ENCODE peak calls at places on chromosome X, in six cellular contexts. Q, O, D, B, G and L are unnamed samples.

GRCh38 chrX:155745792-155746191 is 133.0 kb upstream of the TMLHE start:
- DNase-seq in Q (no peak), G (peak; percentile 66), D (no peak), B (no peak), O (no peak), L (no peak)

GRCh38 chrX:105636667-105637066 is 185.7 kb upstream of the NRK start:
- DNase-seq in Q (no peak), O (no peak), D (no peak), G (no peak), B (no peak), L (no peak)

GRCh38 chrX:1529756-1530155 is 7.2 kb downstream of the P2RY8 start:
- DNase-seq in G (no peak), D (no peak), B (no peak), O (no peak), Q (no peak), L (no peak)

GRCh38 chrX:32852203-32852602 is 359.1 kb downstream of the DMD start:
- DNase-seq in Q (no peak), B (no peak), O (no peak), G (no peak), D (no peak), L (no peak)

GRCh38 chrX:110346681-110347080 is 12.0 kb upstream of the RTL9 start:
- DNase-seq in B (no peak), O (no peak), Q (no peak), D (no peak), G (no peak), L (no peak)

GRCh38 chrX:42602136-42602535 is 175.8 kb downstream of the PPP1R2C start:
- DNase-seq in G (no peak), B (no peak), Q (no peak), D (no peak), O (no peak), L (no peak)

GRCh38 chrX:104039689-104040505 is at the start of gene H2BW2:
- DNase-seq in G (no peak), O (no peak), D (no peak), Q (peak; percentile 65), B (no peak), L (no peak)

GRCh38 chrX:9339603-9340569 is 125.0 kb upstream of the TBL1X start:
- DNase-seq in G (peak; percentile 22), Q (peak; percentile 83), O (peak; percentile 71), B (no peak), D (no peak), L (no peak)

GRCh38 chrX:14028473-14028872 is 1.2 kb downstream of the GEMIN8 start:
- DNase-seq in O (no peak), G (no peak), D (no peak), Q (no peak), B (no peak), L (no peak)

GRCh38 chrX:41667631-41668030 is 21.1 kb upstream of the GPR34 start:
- DNase-seq in D (no peak), B (no peak), Q (no peak), G (no peak), O (no peak), L (no peak)

GRCh38 chrX:1106478-1107210 is 105.8 kb downstream of the CRLF2 start:
- DNase-seq in Q (no peak), O (no peak), B (no peak), G (no peak), D (no peak), L (no peak)

GRCh38 chrX:24145340-24146186 is 4.0 kb upstream of the ZFX start:
- DNase-seq in D (peak; percentile 42), O (no peak), Q (no peak), G (no peak), B (no peak), L (no peak)

GRCh38 chrX:104166735-104167436 is 633 bp downstream of the FAM199X start:
- DNase-seq in O (peak; percentile 64), G (no peak), D (peak; percentile 38), B (no peak), Q (no peak), L (no peak)

GRCh38 chrX:37813570-37813969 is 33.7 kb downstream of the CYBB start:
- DNase-seq in Q (no peak), O (no peak), D (no peak), G (no peak), B (no peak), L (no peak)

GRCh38 chrX:68847172-68847571 is 18.4 kb downstream of the EFNB1 start:
- DNase-seq in D (no peak), Q (no peak), G (no peak), O (no peak), B (no peak), L (no peak)

GRCh38 chrX:19566359-19567141 is 51.2 kb upstream of the MAP3K15 start:
- DNase-seq in Q (no peak), D (peak; percentile 17), O (no peak), B (no peak), G (peak; percentile 14), L (no peak)
- TF ChIP-seq POLR2AphosphoS5 in Q (no peak), D (no peak), O (no peak), B (no peak), G (no peak), L (no peak)

GRCh38 chrX:154353172-154353843 is 21.1 kb downstream of the FLNA start:
- DNase-seq in Q (no peak), G (no peak), B (no peak), D (no peak), O (peak; percentile 63), L (no peak)

GRCh38 chrX:154354013-154354412 is 20.4 kb downstream of the FLNA start:
- DNase-seq in G (no peak), Q (no peak), O (peak; percentile 70), D (no peak), B (no peak), L (no peak)

GRCh38 chrX:154355094-154355775 is 19.2 kb downstream of the FLNA start:
- DNase-seq in G (no peak), D (no peak), O (no peak), B (no peak), Q (no peak), L (no peak)

GRCh38 chrX:154355776-154356140 is 18.7 kb downstream of the FLNA start:
- DNase-seq in Q (no peak), O (no peak), D (no peak), G (no peak), B (no peak), L (no peak)

GRCh38 chrX:154354516-154354915 is 19.9 kb downstream of the FLNA start:
- DNase-seq in O (no peak), D (no peak), G (no peak), B (no peak), Q (no peak), L (no peak)
- TF ChIP-seq POLR2AphosphoS5 in O (no peak), D (no peak), G (no peak), B (no peak), Q (no peak), L (no peak)

GRCh38 chrX:30649859-30650258 is 3.4 kb upstream of the GK start:
- DNase-seq in Q (no peak), G (no peak), B (no peak), O (no peak), D (no peak), L (no peak)

GRCh38 chrX:30657542-30658238 is 4.5 kb downstream of the GK start:
- DNase-seq in O (no peak), D (no peak), Q (no peak), B (no peak), G (no peak), L (no peak)

GRCh38 chrX:30654989-30655607 is 1.9 kb downstream of the GK start:
- DNase-seq in B (no peak), Q (no peak), D (no peak), O (no peak), G (no peak), L (no peak)

GRCh38 chrX:30653415-30654131 is at the start of gene GK:
- DNase-seq in G (peak; percentile 19), Q (peak; percentile 91), B (no peak), O (peak; percentile 64), D (peak; percentile 48), L (no peak)

GRCh38 chrX:30652527-30653414 is 452 bp upstream of the GK start:
- DNase-seq in Q (peak; percentile 98), B (no peak), O (peak; percentile 97), G (peak; percentile 95), D (peak; percentile 93), L (peak; percentile 36)
- TF ChIP-seq POLR2AphosphoS5 in Q (peak; percentile 80), B (no peak), O (peak; percentile 63), G (peak; percentile 75), D (no peak), L (peak; percentile 48)

DNA sequence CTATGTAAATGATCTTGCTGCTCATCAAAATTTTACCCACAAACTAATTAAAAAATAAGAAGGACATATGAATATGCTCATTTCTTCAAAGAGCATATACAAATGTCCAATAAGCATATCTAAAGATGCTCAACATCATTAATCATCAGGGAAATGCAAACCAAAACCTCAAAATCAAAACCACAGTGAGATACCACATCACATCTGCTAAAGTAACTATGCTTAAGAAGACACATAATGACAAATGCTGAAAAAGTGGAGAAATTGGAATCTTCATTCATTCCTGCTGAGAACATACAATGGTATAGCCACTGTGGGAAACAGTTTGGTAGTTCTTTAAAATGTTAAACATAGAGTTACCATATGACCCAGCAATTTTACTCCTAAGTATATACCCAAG is 81.9 kb downstream of the AFF2 start:
- DNase-seq in G (no peak), D (no peak), Q (no peak), O (no peak), B (no peak), L (no peak)
- TF ChIP-seq POLR2AphosphoS5 in G (no peak), D (no peak), Q (no peak), O (no peak), B (no peak), L (no peak)

GRCh38 chrX:72314242-72314641 is 8.5 kb upstream of the CITED1 start:
- DNase-seq in O (no peak), Q (no peak), D (no peak), G (no peak), B (no peak), L (no peak)

GRCh38 chrX:72314881-72315280 is 9.2 kb upstream of the CITED1 start:
- DNase-seq in D (no peak), O (no peak), G (no peak), Q (no peak), B (no peak), L (no peak)

GRCh38 chrX:72313757-72314156 is 8.0 kb upstream of the CITED1 start:
- DNase-seq in B (no peak), G (no peak), O (no peak), Q (no peak), D (no peak), L (no peak)

GRCh38 chrX:72317139-72317538 is 11.4 kb upstream of the CITED1 start:
- DNase-seq in O (no peak), Q (no peak), B (no peak), D (no peak), G (no peak), L (no peak)

GRCh38 chrX:72316408-72317079 is 10.8 kb upstream of the CITED1 start:
- DNase-seq in D (no peak), G (no peak), B (no peak), Q (no peak), O (no peak), L (no peak)
- TF ChIP-seq POLR2AphosphoS5 in D (no peak), G (no peak), B (no peak), Q (no peak), O (no peak), L (no peak)

GRCh38 chrX:95382799-95383198 is 1301.8 kb upstream of the DIAPH2 start:
- DNase-seq in O (no peak), Q (no peak), G (no peak), B (no peak), D (no peak), L (no peak)

GRCh38 chrX:95383778-95384177 is 1300.9 kb upstream of the DIAPH2 start:
- DNase-seq in B (no peak), O (no peak), G (no peak), Q (no peak), D (no peak), L (no peak)
- TF ChIP-seq POLR2AphosphoS5 in B (no peak), O (no peak), G (no peak), Q (no peak), D (no peak), L (no peak)

GRCh38 chrX:82658492-82658891 is 849.6 kb upstream of the POU3F4 start:
- DNase-seq in Q (no peak), G (no peak), B (no peak), O (no peak), D (no peak), L (no peak)
- TF ChIP-seq POLR2AphosphoS5 in Q (no peak), G (no peak), B (no peak), O (no peak), D (no peak), L (no peak)